ENCODE peak calls at places on chromosome 1, in seven cellular contexts. One of them, this sample, is unnamed.
A peak's percentile ranks its signal among the peaks of the same experiment; 100 is the strongest.

GRCh38 chr1:109906160-109906838 is 4.3 kb upstream of the CSF1 start:
- DNase-seq in ACHN: no peak
- DNase-seq in EH: no peak
- DNase-seq in endodermal cell: no peak
- DNase-seq in omental fat pad: no peak
- DNase-seq in T follicular helper cell: peak; percentile 43
- DNase-seq in kidney tubule cell: peak; percentile 38
- DNase-seq in this sample: no peak

GRCh38 chr1:54334996-54335395 is 71.2 kb downstream of the SSBP3 start:
- DNase-seq in T follicular helper cell: no peak
- DNase-seq in endodermal cell: no peak
- DNase-seq in ACHN: no peak
- DNase-seq in kidney tubule cell: no peak
- DNase-seq in EH: peak; percentile 88
- DNase-seq in omental fat pad: no peak
- DNase-seq in this sample: no peak

GRCh38 chr1:204319462-204319861 is 40.3 kb downstream of the PLEKHA6 start:
- DNase-seq in T follicular helper cell: no peak
- DNase-seq in kidney tubule cell: peak; percentile 92
- DNase-seq in ACHN: peak; percentile 22
- DNase-seq in EH: peak; percentile 96
- DNase-seq in endodermal cell: no peak
- DNase-seq in omental fat pad: no peak
- DNase-seq in this sample: no peak

GRCh38 chr1:198623920-198624647 is 14.8 kb upstream of the PTPRC start:
- DNase-seq in omental fat pad: no peak
- DNase-seq in T follicular helper cell: no peak
- DNase-seq in kidney tubule cell: no peak
- DNase-seq in endodermal cell: no peak
- DNase-seq in EH: peak; percentile 91
- DNase-seq in ACHN: no peak
- DNase-seq in this sample: no peak

GRCh38 chr1:154969741-154970452 is 650 bp downstream of the SHC1 start:
- DNase-seq in ACHN: no peak
- DNase-seq in kidney tubule cell: no peak
- DNase-seq in omental fat pad: no peak
- DNase-seq in T follicular helper cell: no peak
- DNase-seq in endodermal cell: no peak
- DNase-seq in EH: no peak
- DNase-seq in this sample: no peak

GRCh38 chr1:64759968-64760367 is 15.1 kb downstream of the RAVER2 start:
- DNase-seq in kidney tubule cell: no peak
- DNase-seq in endodermal cell: no peak
- DNase-seq in EH: no peak
- DNase-seq in ACHN: no peak
- DNase-seq in omental fat pad: no peak
- DNase-seq in T follicular helper cell: no peak
- DNase-seq in this sample: no peak

GRCh38 chr1:172460901-172461315 is 17.0 kb upstream of the PIGC start:
- DNase-seq in kidney tubule cell: no peak
- DNase-seq in ACHN: no peak
- DNase-seq in EH: peak; percentile 56
- DNase-seq in endodermal cell: no peak
- DNase-seq in omental fat pad: no peak
- DNase-seq in T follicular helper cell: no peak
- DNase-seq in this sample: no peak

GRCh38 chr1:74693473-74693872 is 19.9 kb upstream of the ERICH3 start:
- DNase-seq in EH: no peak
- DNase-seq in kidney tubule cell: peak; percentile 84
- DNase-seq in T follicular helper cell: no peak
- DNase-seq in endodermal cell: no peak
- DNase-seq in ACHN: no peak
- DNase-seq in omental fat pad: no peak
- DNase-seq in this sample: no peak

GRCh38 chr1:241825581-241825980 is 22.4 kb upstream of the EXO1 start:
- DNase-seq in EH: peak; percentile 52
- DNase-seq in endodermal cell: no peak
- DNase-seq in kidney tubule cell: no peak
- DNase-seq in T follicular helper cell: no peak
- DNase-seq in omental fat pad: no peak
- DNase-seq in ACHN: no peak
- DNase-seq in this sample: no peak

GRCh38 chr1:43285269-43285986 is at the start of gene C1orf210:
- DNase-seq in ACHN: no peak
- DNase-seq in omental fat pad: no peak
- DNase-seq in endodermal cell: peak; percentile 97
- DNase-seq in T follicular helper cell: no peak
- DNase-seq in kidney tubule cell: peak; percentile 86
- DNase-seq in EH: no peak
- DNase-seq in this sample: no peak